ENCODE peak calls at places on chromosome 21, in nine cellular contexts. One of them, this sample, is unnamed.

GRCh38 chr21:36479415-36480402 is at the start of gene CLDN14:
- DNase-seq in heart left ventricle: peak; percentile 37
- DNase-seq in tibial artery: no peak
- DNase-seq in NCI-H1694 treated with DMSO at 0.1 percent for 48 hours: no peak
- DNase-seq in T-helper 2 cell: no peak
- DNase-seq in T-helper 9 cell: no peak
- DNase-seq in GM04503: no peak
- DNase-seq in HS-27A: no peak
- DNase-seq in KBM-7: no peak
- DNase-seq in this sample: no peak

GRCh38 chr21:43921979-43922945 is 57.2 kb downstream of the AGPAT3 start:
- DNase-seq in heart left ventricle: no peak
- DNase-seq in tibial artery: no peak
- DNase-seq in NCI-H1694 treated with DMSO at 0.1 percent for 48 hours: no peak
- DNase-seq in T-helper 2 cell: peak; percentile 79
- DNase-seq in T-helper 9 cell: no peak
- DNase-seq in GM04503: no peak
- DNase-seq in HS-27A: no peak
- DNase-seq in KBM-7: peak; percentile 97
- DNase-seq in this sample: no peak

GRCh38 chr21:34889537-34890257 is 159.4 kb downstream of the RUNX1 start:
- DNase-seq in heart left ventricle: peak; percentile 84
- DNase-seq in tibial artery: peak; percentile 62
- DNase-seq in NCI-H1694 treated with DMSO at 0.1 percent for 48 hours: peak; percentile 44
- DNase-seq in T-helper 2 cell: peak; percentile 87
- DNase-seq in T-helper 9 cell: peak; percentile 66
- DNase-seq in GM04503: no peak
- DNase-seq in HS-27A: peak; percentile 42
- DNase-seq in KBM-7: peak; percentile 79
- DNase-seq in this sample: peak; percentile 90

GRCh38 chr21:14454642-14455009 is 71.7 kb upstream of the HSPA13 start:
- DNase-seq in heart left ventricle: no peak
- DNase-seq in tibial artery: no peak
- DNase-seq in NCI-H1694 treated with DMSO at 0.1 percent for 48 hours: no peak
- DNase-seq in T-helper 2 cell: no peak
- DNase-seq in T-helper 9 cell: no peak
- DNase-seq in GM04503: no peak
- DNase-seq in HS-27A: no peak
- DNase-seq in KBM-7: no peak
- DNase-seq in this sample: no peak

GRCh38 chr21:45979141-45979631 is 2.4 kb upstream of the COL6A1 start:
- DNase-seq in heart left ventricle: peak; percentile 20
- DNase-seq in tibial artery: peak; percentile 22
- DNase-seq in NCI-H1694 treated with DMSO at 0.1 percent for 48 hours: no peak
- DNase-seq in T-helper 2 cell: no peak
- DNase-seq in T-helper 9 cell: no peak
- DNase-seq in GM04503: no peak
- DNase-seq in HS-27A: no peak
- DNase-seq in KBM-7: no peak
- DNase-seq in this sample: no peak

GRCh38 chr21:26964379-26964778 is 2.5 kb downstream of the ADAMTS5 start:
- DNase-seq in heart left ventricle: peak; percentile 73
- DNase-seq in tibial artery: peak; percentile 69
- DNase-seq in NCI-H1694 treated with DMSO at 0.1 percent for 48 hours: no peak
- DNase-seq in T-helper 2 cell: no peak
- DNase-seq in T-helper 9 cell: no peak
- DNase-seq in GM04503: peak; percentile 87
- DNase-seq in HS-27A: no peak
- DNase-seq in KBM-7: no peak
- DNase-seq in this sample: peak; percentile 22

GRCh38 chr21:42384999-42385398 is 10.9 kb downstream of the TMPRSS3 start:
- DNase-seq in heart left ventricle: no peak
- DNase-seq in tibial artery: no peak
- DNase-seq in NCI-H1694 treated with DMSO at 0.1 percent for 48 hours: no peak
- DNase-seq in T-helper 2 cell: no peak
- DNase-seq in T-helper 9 cell: no peak
- DNase-seq in GM04503: no peak
- DNase-seq in HS-27A: no peak
- DNase-seq in KBM-7: peak; percentile 11
- DNase-seq in this sample: no peak

GRCh38 chr21:17903029-17903806 is 84.1 kb upstream of the C21orf91 start:
- DNase-seq in heart left ventricle: no peak
- DNase-seq in tibial artery: no peak
- DNase-seq in NCI-H1694 treated with DMSO at 0.1 percent for 48 hours: peak; percentile 51
- DNase-seq in T-helper 2 cell: peak; percentile 49
- DNase-seq in T-helper 9 cell: no peak
- DNase-seq in GM04503: no peak
- DNase-seq in HS-27A: no peak
- DNase-seq in KBM-7: peak; percentile 24
- DNase-seq in this sample: no peak

GRCh38 chr21:29347274-29347681 is 48.6 kb downstream of the BACH1 start:
- DNase-seq in heart left ventricle: no peak
- DNase-seq in tibial artery: peak; percentile 33
- DNase-seq in NCI-H1694 treated with DMSO at 0.1 percent for 48 hours: no peak
- DNase-seq in T-helper 2 cell: no peak
- DNase-seq in T-helper 9 cell: no peak
- DNase-seq in GM04503: no peak
- DNase-seq in HS-27A: no peak
- DNase-seq in KBM-7: peak; percentile 12
- DNase-seq in this sample: no peak

GRCh38 chr21:8989261-8989882 is 1532.0 kb upstream of the TPTE start:
- DNase-seq in heart left ventricle: no peak
- DNase-seq in tibial artery: no peak
- DNase-seq in NCI-H1694 treated with DMSO at 0.1 percent for 48 hours: peak; percentile 89
- DNase-seq in T-helper 2 cell: no peak
- DNase-seq in T-helper 9 cell: no peak
- DNase-seq in GM04503: no peak
- DNase-seq in HS-27A: no peak
- DNase-seq in KBM-7: no peak
- DNase-seq in this sample: no peak

GRCh38 chr21:44602474-44602871 is 2.1 kb downstream of the KRTAP10-7 start:
- DNase-seq in heart left ventricle: no peak
- DNase-seq in tibial artery: no peak
- DNase-seq in NCI-H1694 treated with DMSO at 0.1 percent for 48 hours: no peak
- DNase-seq in T-helper 2 cell: no peak
- DNase-seq in T-helper 9 cell: no peak
- DNase-seq in GM04503: no peak
- DNase-seq in HS-27A: no peak
- DNase-seq in KBM-7: no peak
- DNase-seq in this sample: no peak

GRCh38 chr21:42109873-42110525 is 38.9 kb downstream of the UMODL1 start:
- DNase-seq in heart left ventricle: no peak
- DNase-seq in tibial artery: no peak
- DNase-seq in NCI-H1694 treated with DMSO at 0.1 percent for 48 hours: no peak
- DNase-seq in T-helper 2 cell: no peak
- DNase-seq in T-helper 9 cell: no peak
- DNase-seq in GM04503: no peak
- DNase-seq in HS-27A: no peak
- DNase-seq in KBM-7: no peak
- DNase-seq in this sample: no peak

GRCh38 chr21:33945652-33946270 is 30.2 kb upstream of the ATP5PO start:
- DNase-seq in heart left ventricle: no peak
- DNase-seq in tibial artery: no peak
- DNase-seq in NCI-H1694 treated with DMSO at 0.1 percent for 48 hours: no peak
- DNase-seq in T-helper 2 cell: peak; percentile 83
- DNase-seq in T-helper 9 cell: no peak
- DNase-seq in GM04503: no peak
- DNase-seq in HS-27A: no peak
- DNase-seq in KBM-7: no peak
- DNase-seq in this sample: no peak

This sample was measured in neural progenitor cell.